ENCODE peak calls at places on chromosomes 3 and 15, in eight cellular contexts. W, L, Z, J, D, I, X and B are unnamed samples.

GRCh38 chr3:21751891-21752290 is 881 bp upstream of the ZNF385D start:
- DNase-seq in J (no peak), L (no peak), I (no peak), Z (no peak), W (no peak), D (no peak), X (no peak), B (no peak)

GRCh38 chr3:34483290-34483887 is 685.0 kb downstream of the PDCD6IP start:
- DNase-seq in I (no peak), W (no peak), L (no peak), X (no peak), D (no peak), Z (no peak), J (no peak), B (no peak)

GRCh38 chr3:10391391-10391790 is 70.5 kb upstream of the SEC13 start:
- DNase-seq in Z (no peak), D (no peak), J (no peak), W (no peak), L (no peak), X (no peak), I (no peak), B (no peak)

GRCh38 chr3:11602886-11603285 is 40.8 kb downstream of the VGLL4 start:
- DNase-seq in I (no peak), Z (no peak), W (no peak), D (no peak), X (no peak), J (no peak), L (no peak), B (no peak)

GRCh38 chr3:12993623-12994356 is 79.4 kb downstream of the IQSEC1 start:
- DNase-seq in J (no peak), W (no peak), D (peak), L (peak), X (no peak), Z (no peak), I (no peak), B (no peak)

GRCh38 chr15:59591372-59591771 is 20.2 kb upstream of the GCNT3 start:
- DNase-seq in D (no peak), J (no peak), I (no peak), X (no peak), Z (no peak), L (no peak), W (no peak), B (no peak)

GRCh38 chr15:70186152-70186551 is 88.4 kb upstream of the TLE3 start:
- DNase-seq in Z (no peak), J (no peak), I (no peak), D (peak), L (no peak), X (no peak), W (no peak), B (no peak)

GRCh38 chr3:118988198-118988842 is 46.3 kb downstream of the IGSF11 start:
- DNase-seq in J (no peak), L (no peak), D (no peak), Z (no peak), W (no peak), X (no peak), I (no peak), B (no peak)

GRCh38 chr3:17356581-17356980 is 385.9 kb downstream of the TBC1D5 start:
- DNase-seq in X (no peak), I (no peak), Z (no peak), L (no peak), D (no peak), J (no peak), W (no peak), B (no peak)

GRCh38 chr15:50262533-50262932 is 3.0 kb downstream of the HDC start:
- DNase-seq in L (no peak), Z (no peak), X (no peak), J (no peak), D (no peak), W (no peak), I (no peak), B (no peak)

GRCh38 chr3:114151091-114151490 is 27.8 kb downstream of the DRD3 start:
- DNase-seq in I (no peak), L (no peak), X (no peak), D (no peak), J (no peak), W (no peak), Z (no peak), B (no peak)

GRCh38 chr15:40016224-40016865 is 22.6 kb downstream of the SRP14 start:
- DNase-seq in X (no peak), D (no peak), L (no peak), Z (no peak), J (peak), W (no peak), I (no peak), B (no peak)

GRCh38 chr3:169104541-169104940 is 559.0 kb downstream of the MECOM start:
- DNase-seq in I (no peak), X (no peak), J (peak), D (no peak), W (no peak), L (no peak), Z (no peak), B (no peak)

GRCh38 chr3:74631341-74631740 is 16.9 kb upstream of the CNTN3 start:
- DNase-seq in J (peak), D (no peak), I (no peak), L (no peak), Z (no peak), W (no peak), X (no peak), B (no peak)

GRCh38 chr3:108125550-108126071 is 34.8 kb upstream of the CD47 start:
- DNase-seq in X (no peak), I (no peak), W (no peak), J (no peak), D (no peak), L (no peak), Z (no peak), B (no peak)

GRCh38 chr3:21042184-21042583 is 708.8 kb downstream of the ZNF385D start:
- DNase-seq in Z (no peak), I (no peak), D (no peak), W (no peak), J (no peak), X (no peak), L (no peak), B (no peak)

GRCh38 chr3:50573566-50574279 is 4.4 kb downstream of the HEMK1 start:
- DNase-seq in D (no peak), J (no peak), Z (no peak), I (no peak), W (no peak), L (no peak), X (no peak), B (no peak)

GRCh38 chr3:112640864-112641751 is at the start of gene CCDC80:
- DNase-seq in I (no peak), X (no peak), W (no peak), J (peak), D (no peak), L (peak), Z (no peak), B (no peak)

GRCh38 chr15:51097553-51098330 is 3.0 kb upstream of the TNFAIP8L3 start:
- DNase-seq in D (no peak), X (no peak), L (no peak), I (no peak), W (peak), J (peak), Z (no peak), B (no peak)

GRCh38 chr15:30990451-30991300 is 752 bp downstream of the MTMR10 start:
- DNase-seq in I (no peak), L (peak), Z (peak), W (peak), J (peak), D (no peak), X (no peak), B (no peak)

GRCh38 chr15:81948142-81948709 is 97.6 kb downstream of the MEX3B start:
- DNase-seq in W (no peak), I (no peak), X (no peak), L (no peak), J (no peak), Z (no peak), D (no peak), B (no peak)

GRCh38 chr3:55296035-55296434 is 191.1 kb downstream of the WNT5A start:
- DNase-seq in Z (no peak), W (no peak), X (no peak), I (no peak), D (no peak), L (no peak), J (peak), B (no peak)

GRCh38 chr15:35271371-35272043 is 186.4 kb upstream of the NANOGP8 start:
- DNase-seq in D (no peak), W (no peak), X (no peak), Z (no peak), L (no peak), I (no peak), J (peak), B (no peak)

GRCh38 chr15:73777741-73778140 is 24.6 kb upstream of the INSYN1 start:
- DNase-seq in X (no peak), Z (no peak), J (no peak), L (no peak), W (no peak), I (no peak), D (no peak), B (no peak)

GRCh38 chr3:113405180-113405579 is 36.1 kb downstream of the CFAP44 start:
- DNase-seq in X (no peak), I (no peak), W (no peak), Z (no peak), J (peak), L (no peak), D (no peak), B (no peak)

GRCh38 chr15:85745525-85745924 is 49.2 kb downstream of the KLHL25 start:
- DNase-seq in X (no peak), D (peak), W (no peak), J (no peak), I (no peak), Z (no peak), L (no peak), B (peak)

GRCh38 chr3:173920386-173920785 is 522.8 kb downstream of the NLGN1 start:
- DNase-seq in I (no peak), J (peak), W (no peak), X (no peak), L (no peak), Z (no peak), D (no peak), B (no peak)

GRCh38 chr3:35200056-35200455 is 439.3 kb upstream of the ARPP21 start:
- DNase-seq in X (no peak), D (no peak), L (no peak), Z (no peak), J (no peak), W (no peak), I (no peak), B (no peak)

GRCh38 chr3:122066331-122067213 is 11.4 kb downstream of the CD86 start:
- DNase-seq in Z (no peak), L (no peak), I (no peak), W (no peak), X (no peak), D (no peak), J (no peak), B (no peak)

GRCh38 chr15:23497710-23498111 is 50.7 kb upstream of the GOLGA6L2 start:
- DNase-seq in D (no peak), J (no peak), X (no peak), L (no peak), Z (no peak), I (no peak), W (no peak), B (no peak)

GRCh38 chr3:38036906-38037305 is 2.1 kb upstream of the DLEC1 start:
- DNase-seq in Z (no peak), J (no peak), W (no peak), L (no peak), D (no peak), I (no peak), X (no peak), B (no peak)

GRCh38 chr3:38038447-38038911 is 529 bp upstream of the DLEC1 start:
- DNase-seq in I (no peak), D (no peak), L (no peak), X (no peak), Z (no peak), W (no peak), J (no peak), B (no peak)

GRCh38 chr3:38039899-38040261 is 872 bp downstream of the DLEC1 start:
- DNase-seq in I (peak), D (peak), L (no peak), W (no peak), X (peak), J (peak), Z (peak), B (no peak)

GRCh38 chr3:38039101-38039898 is at the start of gene DLEC1:
- DNase-seq in D (peak), J (peak), X (peak), Z (peak), W (no peak), L (no peak), I (peak), B (no peak)

GRCh38 chr3:38036286-38036685 is 2.7 kb upstream of the DLEC1 start:
- DNase-seq in X (no peak), D (no peak), Z (no peak), J (no peak), L (no peak), W (no peak), I (no peak), B (no peak)
- TF ChIP-seq CTCF in X (no peak), D (no peak), Z (no peak), J (no peak), L (no peak), W (no peak), I (no peak), B (no peak)

GRCh38 chr3:152276688-152277087 is 8.0 kb downstream of the MBNL1 start:
- DNase-seq in J (no peak), Z (no peak), W (no peak), X (no peak), D (no peak), L (no peak), I (no peak), B (no peak)

GRCh38 chr3:152280539-152280938 is 11.8 kb downstream of the MBNL1 start:
- DNase-seq in X (no peak), J (no peak), W (no peak), I (no peak), L (no peak), Z (no peak), D (no peak), B (no peak)

GRCh38 chr3:152277198-152277597 is 8.5 kb downstream of the MBNL1 start:
- DNase-seq in D (no peak), L (no peak), I (no peak), J (no peak), Z (no peak), X (no peak), W (no peak), B (no peak)

GRCh38 chr3:152279474-152279873 is 10.7 kb downstream of the MBNL1 start:
- DNase-seq in D (no peak), L (no peak), X (no peak), W (no peak), Z (no peak), J (no peak), I (no peak), B (no peak)

DNA sequence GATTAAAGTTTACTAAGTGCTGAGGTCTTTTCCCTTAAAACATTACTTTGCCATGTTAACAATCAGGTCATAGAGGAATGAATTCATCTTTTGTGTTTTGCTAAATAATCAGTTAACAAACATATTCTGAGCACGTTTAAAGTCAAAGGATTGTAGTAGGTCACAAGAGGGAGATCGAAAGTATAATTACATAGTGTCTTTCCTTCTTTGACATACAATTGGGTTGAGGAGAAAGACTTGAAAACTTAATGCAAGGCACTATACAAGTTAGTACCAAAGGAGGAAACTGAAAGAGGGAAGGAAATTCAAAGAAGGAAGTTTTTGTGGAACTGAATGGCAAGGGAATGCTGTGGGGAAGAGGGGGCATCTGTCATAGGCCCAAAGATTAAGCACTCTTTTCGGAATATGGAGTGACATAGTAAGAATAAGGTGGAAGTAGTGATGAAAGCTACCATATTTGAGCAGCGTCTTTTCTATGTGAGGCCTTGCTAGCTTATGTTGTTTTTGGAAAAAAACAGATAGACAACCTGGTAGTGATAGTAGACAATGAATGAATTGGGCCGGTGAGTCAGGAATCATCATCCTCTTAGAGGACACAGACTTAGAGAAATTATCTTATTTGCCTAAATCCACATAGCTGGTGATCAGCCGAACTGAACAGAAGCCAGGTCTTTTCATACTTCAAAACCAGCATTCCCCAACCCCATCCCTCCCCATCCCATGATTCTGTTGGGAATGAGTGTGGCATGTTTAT is 10.1 kb downstream of the MBNL1 start:
- DNase-seq in W (no peak), I (no peak), Z (no peak), L (no peak), X (no peak), D (no peak), J (no peak), B (no peak)
- H3K27ac ChIP-seq in W (no peak), I (peak), Z (peak), L (no peak), X (peak), D (no peak), J (no peak), B (peak)

GRCh38 chr15:67164401-67164791 is 90.1 kb downstream of the AAGAB start:
- DNase-seq in D (no peak), L (no peak), W (no peak), J (no peak), Z (no peak), I (peak), X (no peak), B (no peak)

GRCh38 chr15:67166280-67167009 is 88.0 kb downstream of the AAGAB start:
- DNase-seq in I (no peak), X (no peak), L (no peak), Z (no peak), D (no peak), J (no peak), W (no peak), B (no peak)

GRCh38 chr15:67163180-67163579 is 91.3 kb downstream of the AAGAB start:
- DNase-seq in Z (no peak), L (no peak), I (no peak), D (no peak), X (no peak), J (no peak), W (no peak), B (no peak)

GRCh38 chr15:67165653-67166260 is 88.7 kb downstream of the AAGAB start:
- DNase-seq in X (no peak), Z (no peak), I (no peak), J (no peak), L (no peak), W (no peak), D (peak), B (no peak)

GRCh38 chr15:67164811-67165652 is 89.4 kb downstream of the AAGAB start:
- DNase-seq in D (peak), L (no peak), Z (no peak), X (peak), I (no peak), J (peak), W (no peak), B (no peak)
- TF ChIP-seq CTCF in D (peak), L (no peak), Z (no peak), X (no peak), I (no peak), J (no peak), W (no peak), B (peak)

GRCh38 chr3:99929409-99930139 is 111.9 kb downstream of the CMSS1 start:
- DNase-seq in J (peak), X (peak), D (peak), Z (no peak), I (no peak), W (no peak), L (no peak), B (no peak)

GRCh38 chr3:99928758-99929408 is 111.2 kb downstream of the CMSS1 start:
- DNase-seq in J (no peak), X (no peak), I (no peak), D (peak), L (no peak), W (no peak), Z (no peak), B (no peak)

GRCh38 chr3:99931059-99931458 is 113.4 kb downstream of the CMSS1 start:
- DNase-seq in J (no peak), D (no peak), X (no peak), Z (no peak), W (peak), I (no peak), L (no peak), B (no peak)

GRCh38 chr3:99925584-99925983 is 107.9 kb downstream of the CMSS1 start:
- DNase-seq in Z (no peak), X (peak), I (peak), L (no peak), J (peak), D (no peak), W (no peak), B (no peak)

DNA sequence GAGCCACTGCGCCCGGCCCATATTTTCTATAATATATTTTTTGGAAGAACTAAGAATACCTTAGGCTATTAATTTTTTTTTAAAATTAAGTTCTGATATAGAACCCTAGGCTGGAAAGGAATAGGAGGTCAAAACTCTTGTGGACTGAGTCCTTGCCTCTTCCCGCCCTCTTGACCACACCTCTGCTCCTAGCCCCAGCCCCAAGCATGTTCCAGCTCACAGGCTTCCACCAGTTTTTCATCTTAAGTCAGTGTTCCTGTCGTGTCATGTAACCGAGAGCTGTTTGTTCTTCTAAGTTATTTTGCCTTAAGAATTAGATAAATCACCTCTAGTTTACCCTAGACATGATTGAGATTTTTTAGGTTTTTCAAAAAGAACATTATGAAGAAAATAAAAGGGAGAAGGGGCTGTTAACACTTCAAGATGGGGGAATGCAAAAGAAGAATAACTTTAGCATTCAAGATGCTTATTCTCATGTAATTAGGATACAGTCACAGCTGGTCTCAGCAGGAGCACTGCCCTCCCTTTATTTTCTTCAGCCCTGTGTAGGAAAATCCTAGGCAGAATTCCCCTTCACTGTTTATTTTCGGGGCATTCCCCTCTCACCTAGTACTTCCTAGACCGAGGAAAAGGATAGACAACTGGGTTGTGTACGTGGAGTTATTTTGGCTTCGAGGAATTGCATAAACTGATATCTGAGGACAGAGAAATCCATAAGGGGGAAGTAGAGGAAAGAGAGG is 110.2 kb downstream of the CMSS1 start:
- DNase-seq in I (no peak), L (no peak), W (no peak), Z (no peak), D (peak), J (no peak), X (no peak), B (no peak)
- H3K27ac ChIP-seq in I (no peak), L (no peak), W (no peak), Z (no peak), D (peak), J (no peak), X (peak), B (peak)

DNA sequence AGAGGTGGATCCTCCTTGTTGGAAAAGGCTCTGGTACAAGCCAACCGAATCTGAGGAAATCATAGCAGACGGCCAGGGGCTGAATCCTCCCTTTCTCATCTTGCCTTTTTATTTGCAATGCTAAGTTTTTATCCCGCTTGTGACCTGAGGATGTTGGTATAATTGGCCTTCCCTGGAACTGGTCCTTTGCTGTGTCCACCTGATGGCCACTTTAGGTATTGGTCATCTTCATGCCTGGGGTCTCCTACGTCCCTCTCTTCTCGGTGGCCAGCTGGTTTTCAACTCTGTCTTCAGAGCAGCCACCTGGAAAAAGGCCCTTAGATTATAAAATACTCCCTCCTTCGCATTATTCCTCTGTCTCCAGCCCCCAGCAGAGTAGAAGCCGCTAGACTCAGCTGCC is 208.8 kb upstream of the CFAP20DC start:
- DNase-seq in Z (no peak), L (no peak), I (no peak), X (no peak), W (no peak), J (no peak), D (no peak), B (no peak)
- TF ChIP-seq CTCF in Z (no peak), L (no peak), I (no peak), X (no peak), W (no peak), J (no peak), D (peak), B (no peak)